ENCODE peak calls at places on chromosomes 1 and 21, in five cellular contexts. One of them, this sample, is unnamed.

GRCh38 chr1:226627050-226627755 is 78.6 kb downstream of the STUM start:
- DNase-seq in CD4-positive, alpha-beta memory T cell: no peak
- DNase-seq in mesendoderm: no peak
- DNase-seq in HCT116: no peak
- DNase-seq in pancreas: peak; percentile 30
- DNase-seq in this sample: no peak

GRCh38 chr1:67753776-67754525 is 69.0 kb downstream of the GADD45A start:
- DNase-seq in pancreas: no peak
- DNase-seq in HCT116: peak; percentile 71
- DNase-seq in CD4-positive, alpha-beta memory T cell: no peak
- DNase-seq in mesendoderm: no peak
- DNase-seq in this sample: no peak

GRCh38 chr1:17089496-17089895 is 29.8 kb downstream of the PADI2 start:
- DNase-seq in mesendoderm: no peak
- DNase-seq in CD4-positive, alpha-beta memory T cell: no peak
- DNase-seq in HCT116: no peak
- DNase-seq in pancreas: no peak
- DNase-seq in this sample: no peak

GRCh38 chr1:59046730-59047157 is 250.2 kb upstream of the FGGY start:
- DNase-seq in mesendoderm: peak; percentile 19
- DNase-seq in pancreas: no peak
- DNase-seq in HCT116: no peak
- DNase-seq in CD4-positive, alpha-beta memory T cell: peak; percentile 36
- DNase-seq in this sample: peak; percentile 79

GRCh38 chr1:184407816-184408510 is 21.1 kb downstream of the C1orf21 start:
- DNase-seq in pancreas: no peak
- DNase-seq in mesendoderm: no peak
- DNase-seq in CD4-positive, alpha-beta memory T cell: no peak
- DNase-seq in HCT116: no peak
- DNase-seq in this sample: peak; percentile 78

GRCh38 chr1:941588-942383 is 17.3 kb downstream of the NOC2L start:
- DNase-seq in mesendoderm: peak; percentile 97
- DNase-seq in CD4-positive, alpha-beta memory T cell: no peak
- DNase-seq in pancreas: peak; percentile 82
- DNase-seq in HCT116: no peak
- DNase-seq in this sample: peak; percentile 44

GRCh38 chr1:156502396-156502748 is 1.8 kb upstream of the MEF2D start:
- DNase-seq in CD4-positive, alpha-beta memory T cell: no peak
- DNase-seq in mesendoderm: no peak
- DNase-seq in pancreas: no peak
- DNase-seq in HCT116: no peak
- DNase-seq in this sample: no peak

GRCh38 chr1:147504801-147505303 is 36.4 kb upstream of the BCL9 start:
- DNase-seq in pancreas: no peak
- DNase-seq in CD4-positive, alpha-beta memory T cell: no peak
- DNase-seq in mesendoderm: peak; percentile 96
- DNase-seq in HCT116: no peak
- DNase-seq in this sample: no peak

GRCh38 chr1:16442273-16442672 is 1.7 kb downstream of the NECAP2 start:
- DNase-seq in mesendoderm: no peak
- DNase-seq in CD4-positive, alpha-beta memory T cell: no peak
- DNase-seq in pancreas: no peak
- DNase-seq in HCT116: no peak
- DNase-seq in this sample: peak; percentile 81

GRCh38 chr1:25619101-25619890 is 2.7 kb downstream of the MAN1C1 start:
- DNase-seq in mesendoderm: peak; percentile 79
- DNase-seq in HCT116: no peak
- DNase-seq in pancreas: peak; percentile 61
- DNase-seq in CD4-positive, alpha-beta memory T cell: peak; percentile 54
- DNase-seq in this sample: peak; percentile 57

GRCh38 chr1:234961468-234962339 is 166.9 kb downstream of the TOMM20 start:
- DNase-seq in HCT116: no peak
- DNase-seq in mesendoderm: no peak
- DNase-seq in pancreas: no peak
- DNase-seq in CD4-positive, alpha-beta memory T cell: no peak
- DNase-seq in this sample: no peak

GRCh38 chr1:45518910-45519309 is 2.8 kb downstream of the PRDX1 start:
- DNase-seq in pancreas: no peak
- DNase-seq in mesendoderm: no peak
- DNase-seq in HCT116: no peak
- DNase-seq in CD4-positive, alpha-beta memory T cell: no peak
- DNase-seq in this sample: peak; percentile 67

GRCh38 chr1:200301152-200301551 is 108.7 kb downstream of the ZNF281 start:
- DNase-seq in CD4-positive, alpha-beta memory T cell: no peak
- DNase-seq in pancreas: no peak
- DNase-seq in mesendoderm: no peak
- DNase-seq in HCT116: no peak
- DNase-seq in this sample: no peak

GRCh38 chr1:220485131-220485530 is 42.8 kb upstream of the MARK1 start:
- DNase-seq in pancreas: no peak
- DNase-seq in mesendoderm: peak; percentile 85
- DNase-seq in CD4-positive, alpha-beta memory T cell: no peak
- DNase-seq in HCT116: no peak
- DNase-seq in this sample: peak; percentile 26

GRCh38 chr1:29382851-29383588 is 146.7 kb downstream of the PTPRU start:
- DNase-seq in pancreas: no peak
- DNase-seq in HCT116: no peak
- DNase-seq in mesendoderm: no peak
- DNase-seq in CD4-positive, alpha-beta memory T cell: no peak
- DNase-seq in this sample: no peak

GRCh38 chr1:21368514-21369289 is 71.2 kb upstream of the NBPF3 start:
- DNase-seq in mesendoderm: peak; percentile 88
- DNase-seq in pancreas: peak; percentile 85
- DNase-seq in CD4-positive, alpha-beta memory T cell: peak; percentile 67
- DNase-seq in HCT116: peak; percentile 77
- DNase-seq in this sample: peak; percentile 50

GRCh38 chr1:167904641-167905040 is 9.3 kb downstream of the ADCY10 start:
- DNase-seq in pancreas: no peak
- DNase-seq in mesendoderm: peak; percentile 40
- DNase-seq in CD4-positive, alpha-beta memory T cell: no peak
- DNase-seq in HCT116: no peak
- DNase-seq in this sample: no peak

GRCh38 chr1:62530516-62531154 is 66.7 kb upstream of the ANGPTL3 start:
- DNase-seq in HCT116: no peak
- DNase-seq in pancreas: peak; percentile 72
- DNase-seq in CD4-positive, alpha-beta memory T cell: no peak
- DNase-seq in mesendoderm: peak; percentile 76
- DNase-seq in this sample: no peak

DNA sequence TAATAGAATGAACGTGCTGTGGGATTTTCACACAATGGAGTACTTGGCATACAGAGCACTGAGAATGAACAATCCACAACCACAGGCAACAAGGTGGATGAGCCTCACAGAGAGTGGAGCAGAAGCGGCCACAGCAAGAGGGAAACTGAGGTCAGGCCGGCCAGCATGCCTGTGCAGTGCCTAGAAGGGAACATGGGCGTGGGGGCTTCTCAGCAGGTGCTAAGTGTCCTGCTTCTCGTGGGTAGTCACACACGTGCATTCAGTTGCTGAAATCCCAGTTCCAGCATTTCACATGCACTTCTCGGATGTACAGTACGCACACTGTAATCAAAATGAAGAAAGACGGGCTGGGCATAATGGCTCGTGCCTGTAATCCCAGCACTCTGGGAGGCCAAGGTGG is 33.1 kb downstream of the WDR4 start:
- DNase-seq in HCT116: no peak
- DNase-seq in mesendoderm: no peak
- DNase-seq in CD4-positive, alpha-beta memory T cell: no peak
- DNase-seq in pancreas: peak; percentile 28
- DNase-seq in this sample: no peak
- H3K36me3 ChIP-seq in HCT116: peaks cover 73% of the 10 kb centered on the region
- H3K36me3 ChIP-seq in mesendoderm: peaks cover 29% of the 10 kb centered on the region
- H3K36me3 ChIP-seq in CD4-positive, alpha-beta memory T cell: peaks cover 48% of the 10 kb centered on the region
- H3K36me3 ChIP-seq in pancreas: peaks cover 20% of the 10 kb centered on the region
- H3K36me3 ChIP-seq in this sample: peaks cover 40% of the 10 kb centered on the region

GRCh38 chr1:113714606-113715269 is 44.5 kb downstream of the PHTF1 start:
- DNase-seq in CD4-positive, alpha-beta memory T cell: no peak
- DNase-seq in HCT116: no peak
- DNase-seq in mesendoderm: peak; percentile 54
- DNase-seq in pancreas: no peak
- DNase-seq in this sample: no peak
- H3K36me3 ChIP-seq in CD4-positive, alpha-beta memory T cell: no peaks in the 10 kb centered on the region
- H3K36me3 ChIP-seq in HCT116: peaks cover 4% of the 10 kb centered on the region
- H3K36me3 ChIP-seq in mesendoderm: peaks cover 2% of the 10 kb centered on the region
- H3K36me3 ChIP-seq in pancreas: peaks cover 6% of the 10 kb centered on the region
- H3K36me3 ChIP-seq in this sample: no peaks in the 10 kb centered on the region

GRCh38 chr21:28975401-28975800 is 17.3 kb downstream of the LTN1 start:
- DNase-seq in mesendoderm: no peak
- DNase-seq in CD4-positive, alpha-beta memory T cell: no peak
- DNase-seq in HCT116: no peak
- DNase-seq in pancreas: no peak
- DNase-seq in this sample: no peak

GRCh38 chr21:28972398-28972797 is 20.3 kb downstream of the LTN1 start:
- DNase-seq in pancreas: no peak
- DNase-seq in CD4-positive, alpha-beta memory T cell: no peak
- DNase-seq in mesendoderm: no peak
- DNase-seq in HCT116: no peak
- DNase-seq in this sample: no peak

GRCh38 chr21:28974531-28975227 is 18.0 kb downstream of the LTN1 start:
- DNase-seq in mesendoderm: no peak
- DNase-seq in pancreas: no peak
- DNase-seq in CD4-positive, alpha-beta memory T cell: no peak
- DNase-seq in HCT116: no peak
- DNase-seq in this sample: no peak

GRCh38 chr21:28971171-28971570 is 21.5 kb downstream of the LTN1 start:
- DNase-seq in CD4-positive, alpha-beta memory T cell: no peak
- DNase-seq in pancreas: no peak
- DNase-seq in mesendoderm: peak; percentile 57
- DNase-seq in HCT116: no peak
- DNase-seq in this sample: no peak
- H3K36me3 ChIP-seq in CD4-positive, alpha-beta memory T cell: peaks cover 30% of the 10 kb centered on the region
- H3K36me3 ChIP-seq in pancreas: peaks cover 12% of the 10 kb centered on the region
- H3K36me3 ChIP-seq in mesendoderm: no peaks in the 10 kb centered on the region
- H3K36me3 ChIP-seq in HCT116: peaks cover 25% of the 10 kb centered on the region
- H3K36me3 ChIP-seq in this sample: peaks cover 17% of the 10 kb centered on the region

GRCh38 chr1:93649231-93649630 is 32.4 kb downstream of the BCAR3 start:
- DNase-seq in CD4-positive, alpha-beta memory T cell: no peak
- DNase-seq in mesendoderm: no peak
- DNase-seq in pancreas: no peak
- DNase-seq in HCT116: no peak
- DNase-seq in this sample: no peak
- H3K36me3 ChIP-seq in CD4-positive, alpha-beta memory T cell: no peaks in the 10 kb centered on the region
- H3K36me3 ChIP-seq in mesendoderm: peaks cover 2% of the 10 kb centered on the region
- H3K36me3 ChIP-seq in pancreas: no peaks in the 10 kb centered on the region
- H3K36me3 ChIP-seq in HCT116: peaks cover 10% of the 10 kb centered on the region
- H3K36me3 ChIP-seq in this sample: no peaks in the 10 kb centered on the region

DNA sequence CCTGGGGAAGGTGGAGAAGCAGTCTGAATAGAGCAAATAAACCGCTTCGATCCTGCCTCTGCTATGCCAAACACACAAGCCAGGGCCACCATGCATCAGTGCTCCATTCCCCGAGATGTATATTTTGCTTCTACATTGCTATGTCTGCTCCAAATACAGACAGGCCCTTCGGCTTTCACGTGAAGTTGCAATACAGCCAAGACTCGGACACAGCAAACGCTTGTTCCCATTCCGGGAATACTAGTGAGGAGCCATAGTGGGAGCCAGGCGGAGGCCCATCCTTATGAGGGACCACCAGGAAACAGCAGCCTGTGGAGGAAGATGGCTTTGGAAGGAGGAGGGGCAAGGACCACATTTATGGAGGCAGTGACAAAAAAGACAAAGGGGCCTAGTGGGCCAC is 22.6 kb downstream of the ERI3 start:
- DNase-seq in pancreas: no peak
- DNase-seq in CD4-positive, alpha-beta memory T cell: no peak
- DNase-seq in mesendoderm: no peak
- DNase-seq in HCT116: no peak
- DNase-seq in this sample: no peak
- H3K36me3 ChIP-seq in pancreas: no peaks in the 10 kb centered on the region
- H3K36me3 ChIP-seq in CD4-positive, alpha-beta memory T cell: peaks cover 15% of the 10 kb centered on the region
- H3K36me3 ChIP-seq in mesendoderm: no peaks in the 10 kb centered on the region
- H3K36me3 ChIP-seq in HCT116: peaks cover 16% of the 10 kb centered on the region
- H3K36me3 ChIP-seq in this sample: no peaks in the 10 kb centered on the region

GRCh38 chr1:228303596-228303995 is 95.8 kb downstream of the OBSCN start:
- DNase-seq in HCT116: no peak
- DNase-seq in pancreas: no peak
- DNase-seq in CD4-positive, alpha-beta memory T cell: no peak
- DNase-seq in mesendoderm: no peak
- DNase-seq in this sample: no peak
- H3K36me3 ChIP-seq in HCT116: no peaks in the 10 kb centered on the region
- H3K36me3 ChIP-seq in pancreas: no peaks in the 10 kb centered on the region
- H3K36me3 ChIP-seq in CD4-positive, alpha-beta memory T cell: no peaks in the 10 kb centered on the region
- H3K36me3 ChIP-seq in mesendoderm: no peaks in the 10 kb centered on the region
- H3K36me3 ChIP-seq in this sample: no peaks in the 10 kb centered on the region

GRCh38 chr1:23051510-23051909 is 32.2 kb downstream of the KDM1A start:
- DNase-seq in mesendoderm: no peak
- DNase-seq in pancreas: no peak
- DNase-seq in HCT116: no peak
- DNase-seq in CD4-positive, alpha-beta memory T cell: no peak
- DNase-seq in this sample: no peak
- H3K36me3 ChIP-seq in mesendoderm: no peaks in the 10 kb centered on the region
- H3K36me3 ChIP-seq in pancreas: peaks cover 4% of the 10 kb centered on the region
- H3K36me3 ChIP-seq in HCT116: peaks cover 22% of the 10 kb centered on the region
- H3K36me3 ChIP-seq in CD4-positive, alpha-beta memory T cell: peaks cover 11% of the 10 kb centered on the region
- H3K36me3 ChIP-seq in this sample: no peaks in the 10 kb centered on the region

GRCh38 chr1:236952279-236953003 is 51.8 kb downstream of the MT1HL1 start:
- DNase-seq in mesendoderm: peak; percentile 41
- DNase-seq in CD4-positive, alpha-beta memory T cell: no peak
- DNase-seq in pancreas: no peak
- DNase-seq in HCT116: no peak
- DNase-seq in this sample: no peak
- H3K36me3 ChIP-seq in mesendoderm: no peaks in the 10 kb centered on the region
- H3K36me3 ChIP-seq in CD4-positive, alpha-beta memory T cell: no peaks in the 10 kb centered on the region
- H3K36me3 ChIP-seq in pancreas: no peaks in the 10 kb centered on the region
- H3K36me3 ChIP-seq in HCT116: no peaks in the 10 kb centered on the region
- H3K36me3 ChIP-seq in this sample: no peaks in the 10 kb centered on the region

GRCh38 chr1:6321205-6321604 is 60.3 kb upstream of the GPR153 start:
- DNase-seq in mesendoderm: no peak
- DNase-seq in pancreas: no peak
- DNase-seq in CD4-positive, alpha-beta memory T cell: no peak
- DNase-seq in HCT116: no peak
- DNase-seq in this sample: no peak
- H3K36me3 ChIP-seq in mesendoderm: no peaks in the 10 kb centered on the region
- H3K36me3 ChIP-seq in pancreas: no peaks in the 10 kb centered on the region
- H3K36me3 ChIP-seq in CD4-positive, alpha-beta memory T cell: no peaks in the 10 kb centered on the region
- H3K36me3 ChIP-seq in HCT116: peaks cover 12% of the 10 kb centered on the region
- H3K36me3 ChIP-seq in this sample: no peaks in the 10 kb centered on the region

This sample was measured in MM.1S.